ENCODE peak calls at places on chromosomes 11 and 22, in five cellular contexts. O is sigmoid colon, G is kidney, P is A549, M is ovary. B is an unnamed sample.

GRCh38 chr11:47924184-47924671 is 56.1 kb upstream of the PTPRJ start:
- DNase-seq in O (no peak), G (no peak), P (peak), M (no peak), B (no peak)

GRCh38 chr11:125457814-125458343 is 38.2 kb downstream of the FEZ1 start:
- DNase-seq in O (peak), G (peak), P (no peak), M (no peak), B (peak)

GRCh38 chr22:46738961-46739870 is 1.2 kb upstream of the CERK start:
- DNase-seq in O (no peak), G (peak), P (peak), M (peak), B (no peak)

GRCh38 chr11:60858731-60859464 is 3.1 kb upstream of the PTGDR2 start:
- DNase-seq in O (peak), G (peak), P (no peak), M (peak), B (no peak)

GRCh38 chr11:128039140-128040021 is 548.0 kb downstream of the ETS1 start:
- DNase-seq in O (no peak), G (peak), P (no peak), M (no peak), B (no peak)

GRCh38 chr11:61103851-61104423 is 1.6 kb downstream of the CD5 start:
- DNase-seq in O (peak), G (no peak), P (no peak), M (no peak), B (no peak)

GRCh38 chr11:105357146-105357545 is 217.6 kb upstream of the CARD18 start:
- DNase-seq in O (no peak), G (no peak), P (no peak), M (no peak), B (no peak)

GRCh38 chr22:26066534-26066933 is 102.7 kb upstream of the SEZ6L start:
- DNase-seq in O (no peak), G (no peak), P (no peak), M (no peak), B (peak)

GRCh38 chr22:23117890-23118646 is 23.7 kb downstream of the RSPH14 start:
- DNase-seq in O (no peak), G (no peak), P (no peak), M (no peak), B (no peak)

GRCh38 chr11:125871391-125872137 is 15.9 kb upstream of the HYLS1 start:
- DNase-seq in O (no peak), G (no peak), P (peak), M (no peak), B (peak)

GRCh38 chr11:25737071-25737675 is 594.8 kb upstream of the ANO3 start:
- DNase-seq in O (no peak), G (no peak), P (no peak), M (no peak), B (no peak)

DNA sequence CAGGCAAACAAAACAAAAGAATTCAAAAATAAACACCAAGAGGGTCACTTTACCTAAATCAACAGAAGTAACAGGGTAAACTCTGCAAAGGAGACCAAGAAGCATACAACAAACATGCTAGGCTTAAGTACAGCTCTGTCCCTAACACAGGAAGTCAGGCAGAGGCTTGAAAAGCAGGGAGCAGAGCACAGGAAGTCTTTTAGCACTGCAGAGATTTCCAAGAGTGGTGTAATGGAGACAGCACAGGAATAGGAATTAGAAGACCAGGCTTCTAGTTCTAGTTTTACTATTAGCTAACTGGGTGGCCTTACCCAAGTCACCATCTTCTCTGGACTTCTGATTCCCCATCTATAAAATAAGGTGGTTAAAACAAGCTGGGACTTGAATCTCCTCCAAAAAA is 1.9 kb downstream of the RBFOX2 start:
- DNase-seq in O (no peak), G (no peak), P (no peak), M (no peak), B (peak)
- H3K4me3 ChIP-seq in O (peak), G (peak), P (peak), M (peak), B (no peak)

DNA sequence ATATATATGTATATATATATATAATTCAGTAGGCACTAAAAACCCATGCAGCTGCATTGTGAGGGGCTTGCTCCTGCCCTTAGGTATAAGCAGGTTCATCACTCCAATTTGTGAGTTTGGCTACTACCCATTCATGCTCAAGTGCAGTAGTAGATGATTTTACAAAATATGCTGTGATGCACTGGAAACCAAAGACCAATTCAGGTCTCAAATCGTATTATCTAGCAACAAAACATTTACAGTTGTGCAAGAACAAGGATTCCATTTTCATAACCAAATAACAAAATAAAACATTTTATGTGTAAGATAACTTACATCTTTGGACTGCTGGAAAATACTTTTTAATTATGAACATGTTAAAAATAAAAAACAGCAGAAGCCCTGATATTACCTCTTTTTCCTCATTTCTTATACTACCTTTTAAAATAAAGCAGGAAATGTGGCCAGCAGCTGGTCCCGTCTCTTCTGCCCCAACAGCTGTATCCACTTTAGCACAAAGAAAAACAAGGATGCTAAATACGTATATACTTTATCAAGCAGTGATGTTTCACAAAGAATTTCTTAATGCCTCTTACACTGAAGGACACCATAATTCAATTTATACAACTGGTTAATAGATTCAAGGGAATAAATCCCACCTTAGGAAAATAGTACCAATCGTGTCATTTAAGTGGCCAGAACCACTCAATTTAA is 2.8 kb downstream of the CREBZF start:
- DNase-seq in O (no peak), G (no peak), P (no peak), M (no peak), B (no peak)
- H3K4me3 ChIP-seq in O (peak), G (peak), P (peak), M (peak), B (peak)

GRCh38 chr11:78080084-78080817 is 589 bp upstream of the NDUFC2 start:
- DNase-seq in O (no peak), G (no peak), P (no peak), M (no peak), B (no peak)

GRCh38 chr11:78081583-78081982 is 1.9 kb upstream of the NDUFC2 start:
- DNase-seq in O (no peak), G (no peak), P (no peak), M (no peak), B (no peak)

GRCh38 chr11:78082146-78082545 is 2.5 kb upstream of the NDUFC2 start:
- DNase-seq in O (no peak), G (no peak), P (no peak), M (no peak), B (no peak)

GRCh38 chr11:78079232-78080083 is at the start of gene NDUFC2:
- DNase-seq in O (peak), G (peak), P (peak), M (peak), B (peak)

GRCh38 chr11:78080818-78081495 is 1.3 kb upstream of the NDUFC2 start:
- DNase-seq in O (no peak), G (no peak), P (no peak), M (no peak), B (no peak)
- H3K4me3 ChIP-seq in O (no peak), G (no peak), P (no peak), M (no peak), B (no peak)

GRCh38 chr11:127037001-127037400 is 36.4 kb upstream of the KIRREL3 start:
- DNase-seq in O (no peak), G (no peak), P (no peak), M (no peak), B (no peak)
- H3K4me3 ChIP-seq in O (no peak), G (no peak), P (no peak), M (no peak), B (no peak)

GRCh38 chr11:27720277-27720830 is 20.1 kb upstream of the BDNF start:
- DNase-seq in O (no peak), G (no peak), P (peak), M (peak), B (peak)

GRCh38 chr11:27722945-27723344 is 22.7 kb upstream of the BDNF start:
- DNase-seq in O (no peak), G (no peak), P (no peak), M (no peak), B (no peak)

GRCh38 chr11:27722117-27722844 is 22.0 kb upstream of the BDNF start:
- DNase-seq in O (no peak), G (peak), P (no peak), M (no peak), B (no peak)

GRCh38 chr11:27719575-27719925 is 19.3 kb upstream of the BDNF start:
- DNase-seq in O (no peak), G (no peak), P (no peak), M (no peak), B (no peak)

GRCh38 chr11:27721505-27722116 is 21.4 kb upstream of the BDNF start:
- DNase-seq in O (no peak), G (no peak), P (no peak), M (no peak), B (no peak)
- H3K4me3 ChIP-seq in O (no peak), G (no peak), P (peak), M (no peak), B (no peak)